ENCODE peak calls at places on chromosomes 11 and 22, in ten cellular contexts. B, M, Y, T, F, U, E, C, R and G are unnamed samples.

GRCh38 chr11:128830836-128831780 is 36.0 kb downstream of the KCNJ1 start:
- DNase-seq in B (peak; percentile 85), M (peak; percentile 86), Y (peak; percentile 25), T (peak; percentile 93), F (peak; percentile 94), U (peak; percentile 96), E (peak; percentile 42), C (peak; percentile 80), R (peak; percentile 81), G (peak; percentile 74)

GRCh38 chr11:13891911-13892310 is 70.6 kb upstream of the SPON1 start:
- DNase-seq in B (no peak), M (no peak), Y (no peak), T (no peak), F (no peak), U (no peak), E (no peak), C (no peak), R (no peak), G (no peak)

GRCh38 chr11:13487661-13488030 is 8.2 kb downstream of the PTH start:
- DNase-seq in B (peak; percentile 37), M (no peak), Y (peak; percentile 49), T (no peak), F (no peak), U (no peak), E (no peak), C (peak; percentile 61), R (no peak), G (no peak)

GRCh38 chr22:34414467-34415440 is 494.5 kb upstream of the LARGE1 start:
- DNase-seq in B (peak; percentile 62), M (peak; percentile 26), Y (peak; percentile 1), T (no peak), F (peak; percentile 52), U (no peak), E (no peak), C (peak; percentile 48), R (no peak), G (no peak)

GRCh38 chr22:42604403-42604802 is 10.3 kb downstream of the POLDIP3 start:
- DNase-seq in B (no peak), M (no peak), Y (no peak), T (no peak), F (no peak), U (no peak), E (no peak), C (no peak), R (no peak), G (no peak)

GRCh38 chr11:111359223-111360149 is 19.6 kb downstream of the POU2AF1 start:
- DNase-seq in B (no peak), M (no peak), Y (no peak), T (no peak), F (no peak), U (no peak), E (no peak), C (peak; percentile 15), R (no peak), G (no peak)

GRCh38 chr22:46172522-46172921 is 22.2 kb downstream of the PPARA start:
- DNase-seq in B (no peak), M (no peak), Y (no peak), T (no peak), F (no peak), U (peak; percentile 76), E (no peak), C (no peak), R (no peak), G (no peak)

GRCh38 chr11:284081-285020 is 4.6 kb upstream of the PGGHG start:
- DNase-seq in B (no peak), M (no peak), Y (no peak), T (no peak), F (peak; percentile 47), U (peak; percentile 83), E (no peak), C (no peak), R (peak; percentile 68), G (no peak)

GRCh38 chr11:64204464-64204989 is 2.0 kb upstream of the FERMT3 start:
- DNase-seq in B (peak; percentile 92), M (peak; percentile 64), Y (peak; percentile 94), T (peak; percentile 93), F (peak; percentile 96), U (peak; percentile 96), E (peak; percentile 74), C (peak; percentile 94), R (no peak), G (peak; percentile 77)

GRCh38 chr11:126115820-126116319 is 53.2 kb upstream of the CDON start:
- DNase-seq in B (peak; percentile 72), M (peak; percentile 34), Y (peak; percentile 81), T (no peak), F (peak; percentile 72), U (peak; percentile 92), E (peak; percentile 41), C (peak; percentile 50), R (peak; percentile 85), G (peak; percentile 44)
- TF ChIP-seq CTCF in B (no peak), M (no peak), Y (no peak), T (peak; percentile 39), F (no peak), U (peak; percentile 42), E (peak; percentile 21), C (peak; percentile 36), R (peak; percentile 19), G (no peak)

GRCh38 chr22:50401907-50402306 is 58.8 kb downstream of the PPP6R2 start:
- DNase-seq in B (no peak), M (no peak), Y (no peak), T (no peak), F (no peak), U (no peak), E (no peak), C (no peak), R (no peak), G (no peak)

GRCh38 chr22:50400931-50401330 is 57.8 kb downstream of the PPP6R2 start:
- DNase-seq in B (no peak), M (no peak), Y (no peak), T (no peak), F (no peak), U (no peak), E (no peak), C (no peak), R (no peak), G (no peak)

GRCh38 chr22:50400406-50400805 is 57.3 kb downstream of the PPP6R2 start:
- DNase-seq in B (no peak), M (no peak), Y (no peak), T (no peak), F (no peak), U (no peak), E (no peak), C (no peak), R (no peak), G (no peak)

GRCh38 chr22:50398698-50399648 is 55.8 kb downstream of the PPP6R2 start:
- DNase-seq in B (no peak), M (no peak), Y (no peak), T (no peak), F (no peak), U (no peak), E (no peak), C (no peak), R (no peak), G (no peak)

DNA sequence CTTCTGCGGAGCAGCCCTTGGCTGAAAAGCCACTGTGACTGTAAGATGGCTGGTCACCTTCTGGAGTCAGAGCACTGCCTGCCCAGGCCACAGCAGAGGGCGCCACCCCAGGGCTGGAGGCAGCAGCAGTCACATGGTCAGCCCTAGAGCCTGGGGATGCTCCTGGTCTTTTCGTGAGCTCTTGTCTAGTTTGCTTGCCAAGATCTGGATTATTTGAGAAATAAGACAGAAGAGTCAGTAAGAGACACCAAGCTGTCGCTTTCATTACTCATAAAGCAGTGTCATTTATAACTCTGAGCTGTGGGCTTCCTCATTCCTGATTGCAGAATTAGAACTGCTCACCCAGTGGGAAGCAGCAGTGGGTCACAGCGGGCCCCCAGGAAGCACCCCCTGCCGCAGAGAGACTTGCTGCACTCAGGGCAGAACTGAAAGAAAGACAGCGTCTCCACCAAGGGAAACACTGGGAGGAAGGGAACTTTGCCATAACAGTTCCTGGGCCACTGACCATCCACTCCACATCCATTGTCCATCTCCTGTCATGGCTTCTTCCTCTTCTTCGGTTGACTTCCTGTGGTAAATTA is 56.7 kb downstream of the PPP6R2 start:
- DNase-seq in B (peak; percentile 41), M (peak; percentile 51), Y (peak; percentile 35), T (no peak), F (peak; percentile 66), U (no peak), E (no peak), C (no peak), R (no peak), G (no peak)
- TF ChIP-seq CTCF in B (peak; percentile 30), M (no peak), Y (peak; percentile 39), T (peak; percentile 40), F (peak; percentile 27), U (no peak), E (peak; percentile 55), C (peak; percentile 27), R (no peak), G (no peak)

GRCh38 chr22:24428751-24429410 is 1.5 kb downstream of the ADORA2A start:
- DNase-seq in B (no peak), M (no peak), Y (no peak), T (no peak), F (no peak), U (peak; percentile 84), E (no peak), C (no peak), R (no peak), G (no peak)
- TF ChIP-seq CTCF in B (no peak), M (no peak), Y (no peak), T (no peak), F (no peak), U (no peak), E (no peak), C (no peak), R (no peak), G (no peak)

GRCh38 chr11:77560605-77561004 is 29.1 kb upstream of the AQP11 start:
- DNase-seq in B (no peak), M (no peak), Y (no peak), T (peak; percentile 30), F (no peak), U (no peak), E (peak; percentile 9), C (peak; percentile 71), R (no peak), G (no peak)

GRCh38 chr11:77558380-77558779 is 31.4 kb upstream of the AQP11 start:
- DNase-seq in B (no peak), M (no peak), Y (no peak), T (peak; percentile 56), F (peak; percentile 54), U (no peak), E (no peak), C (no peak), R (no peak), G (no peak)

GRCh38 chr11:77559686-77560425 is 29.9 kb upstream of the AQP11 start:
- DNase-seq in B (no peak), M (no peak), Y (peak; percentile 38), T (peak; percentile 49), F (peak; percentile 70), U (no peak), E (peak; percentile 44), C (peak; percentile 92), R (no peak), G (no peak)

GRCh38 chr11:77561257-77561656 is 28.5 kb upstream of the AQP11 start:
- DNase-seq in B (no peak), M (no peak), Y (no peak), T (peak; percentile 30), F (peak; percentile 63), U (no peak), E (no peak), C (no peak), R (no peak), G (no peak)

DNA sequence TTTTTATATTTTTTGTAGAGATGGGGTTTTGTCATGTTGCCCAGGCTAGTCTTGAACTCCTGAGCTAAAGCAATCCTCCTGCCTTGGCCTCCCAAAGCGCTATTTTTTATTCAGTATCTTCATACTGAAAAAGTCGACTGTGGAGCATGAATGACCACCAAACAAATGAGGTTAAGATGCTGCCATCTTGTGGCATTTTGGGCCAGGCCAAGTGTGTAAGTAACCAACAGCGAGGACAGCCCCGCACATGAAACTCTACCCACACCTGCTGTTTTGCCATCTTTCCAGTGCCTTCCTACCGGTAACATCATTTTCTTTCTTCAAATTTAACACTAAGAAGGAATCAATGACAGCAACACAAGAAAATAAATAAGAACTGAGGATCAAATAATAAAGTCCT is 32.2 kb upstream of the AQP11 start:
- DNase-seq in B (peak; percentile 35), M (peak; percentile 31), Y (no peak), T (peak; percentile 40), F (no peak), U (no peak), E (no peak), C (peak; percentile 10), R (no peak), G (no peak)
- TF ChIP-seq CTCF in B (no peak), M (no peak), Y (peak; percentile 48), T (peak; percentile 29), F (no peak), U (no peak), E (no peak), C (peak; percentile 11), R (no peak), G (no peak)